ENCODE peak calls at places on chromosomes 3 and 15, in four cellular contexts. Q is B cell; H is CD8-positive, alpha-beta T cell; D is GM23338. R is an unnamed sample.

GRCh38 chr3:149267565-149267964 is 45.9 kb upstream of the CP start:
- DNase-seq in Q (no peak), H (no peak), D (no peak), R (no peak)

GRCh38 chr3:177466076-177466475 is 268.8 kb upstream of the TBL1XR1 start:
- DNase-seq in Q (no peak), H (no peak), D (no peak), R (no peak)

GRCh38 chr15:57607570-57608000 is 15.9 kb downstream of the MYZAP start:
- DNase-seq in Q (no peak), H (no peak), D (no peak), R (peak)

GRCh38 chr3:160567774-160568173 is 2.4 kb upstream of the KPNA4 start:
- DNase-seq in Q (no peak), H (no peak), D (no peak), R (no peak)

GRCh38 chr15:41691471-41691870 is 31.3 kb downstream of the MGA start:
- DNase-seq in Q (no peak), H (no peak), D (no peak), R (no peak)

GRCh38 chr3:30578479-30578878 is 27.9 kb upstream of the TGFBR2 start:
- DNase-seq in Q (no peak), H (no peak), D (no peak), R (peak)

GRCh38 chr15:47616876-47617275 is 100.4 kb upstream of the SEMA6D start:
- DNase-seq in Q (no peak), H (no peak), D (no peak), R (no peak)

GRCh38 chr3:14478943-14479550 is 61.1 kb downstream of the GRIP2 start:
- DNase-seq in Q (no peak), H (no peak), D (no peak), R (no peak)

GRCh38 chr3:126858887-126859286 is 124.0 kb upstream of the PLXNA1 start:
- DNase-seq in Q (no peak), H (peak), D (no peak), R (peak)

GRCh38 chr3:16177962-16178627 is 3.6 kb downstream of the GALNT15 start:
- DNase-seq in Q (peak), H (peak), D (peak), R (peak)
- TF ChIP-seq CTCF in Q (peak), H (peak), D (peak), R (peak)

GRCh38 chr3:123015596-123015995 is 12.0 kb downstream of the SEMA5B start:
- DNase-seq in Q (no peak), H (no peak), D (peak), R (no peak)
- TF ChIP-seq CTCF in Q (no peak), H (no peak), D (peak), R (no peak)

GRCh38 chr15:76236350-76236749 is 74.9 kb downstream of the ETFA start:
- DNase-seq in Q (no peak), H (no peak), D (no peak), R (no peak)

GRCh38 chr15:76239786-76240185 is 71.5 kb downstream of the ETFA start:
- DNase-seq in Q (no peak), H (no peak), D (no peak), R (peak)

GRCh38 chr15:76234337-76234889 is 76.9 kb downstream of the ETFA start:
- DNase-seq in Q (no peak), H (no peak), D (no peak), R (no peak)

DNA sequence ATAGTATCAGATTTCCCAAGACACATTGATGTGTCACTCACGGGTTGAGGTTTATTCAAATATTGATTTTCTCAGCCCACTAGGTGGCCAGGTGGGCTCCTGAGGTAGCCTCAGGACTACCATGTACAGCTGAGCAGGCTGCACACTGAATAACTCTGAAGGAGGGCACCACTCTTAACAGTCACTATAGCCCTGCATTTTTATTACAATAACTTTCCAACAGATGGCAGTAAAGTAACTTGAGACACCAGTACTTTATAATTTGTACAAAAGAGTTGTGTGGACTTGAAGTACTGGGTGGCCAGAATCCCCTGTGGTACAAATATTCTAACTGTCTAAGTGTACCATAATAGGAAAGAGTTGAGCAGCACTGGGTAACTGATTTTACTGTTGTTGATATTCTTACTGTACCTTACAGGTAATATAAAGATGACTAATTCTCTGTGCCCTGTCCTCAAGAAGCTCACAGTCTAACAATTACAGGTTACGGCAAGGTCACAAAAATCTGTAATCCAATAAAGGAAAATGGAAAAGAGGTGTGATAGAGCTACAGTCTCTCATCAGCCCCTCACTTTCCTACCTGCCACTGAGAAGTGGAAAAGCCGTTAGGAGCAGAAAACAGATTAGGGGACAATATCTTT is 76.0 kb downstream of the ETFA start:
- DNase-seq in Q (no peak), H (no peak), D (peak), R (peak)
- TF ChIP-seq CTCF in Q (peak), H (peak), D (peak), R (peak)

GRCh38 chr3:55042591-55042990 is 114.7 kb upstream of the LRTM1 start:
- DNase-seq in Q (no peak), H (no peak), D (no peak), R (peak)
- TF ChIP-seq CTCF in Q (no peak), H (no peak), D (peak), R (no peak)

GRCh38 chr3:44529927-44530326 is 25.1 kb upstream of the ZKSCAN7 start:
- DNase-seq in Q (no peak), H (no peak), D (peak), R (no peak)
- TF ChIP-seq CTCF in Q (no peak), H (no peak), D (peak), R (peak)

GRCh38 chr3:186208328-186208989 is 99.6 kb upstream of the ETV5 start:
- DNase-seq in Q (no peak), H (no peak), D (peak), R (no peak)
- TF ChIP-seq CTCF in Q (no peak), H (no peak), D (peak), R (no peak)

GRCh38 chr15:50150851-50151250 is 31.1 kb upstream of the SLC27A2 start:
- DNase-seq in Q (no peak), H (no peak), D (no peak), R (no peak)

GRCh38 chr15:50146661-50147060 is 27.6 kb upstream of the ATP8B4 start:
- DNase-seq in Q (no peak), H (no peak), D (no peak), R (no peak)

GRCh38 chr15:50150349-50150748 is 31.3 kb upstream of the ATP8B4 start:
- DNase-seq in Q (no peak), H (no peak), D (no peak), R (no peak)

GRCh38 chr15:50149090-50149489 is 30.1 kb upstream of the ATP8B4 start:
- DNase-seq in Q (no peak), H (no peak), D (no peak), R (no peak)

GRCh38 chr15:50148362-50148963 is 29.4 kb upstream of the ATP8B4 start:
- DNase-seq in Q (no peak), H (no peak), D (peak), R (peak)
- TF ChIP-seq CTCF in Q (no peak), H (no peak), D (peak), R (peak)

GRCh38 chr3:190499157-190499556 is 14.7 kb upstream of the IL1RAP start:
- DNase-seq in Q (no peak), H (no peak), D (no peak), R (no peak)

GRCh38 chr3:190505381-190506003 is 8.4 kb upstream of the IL1RAP start:
- DNase-seq in Q (no peak), H (no peak), D (no peak), R (no peak)

GRCh38 chr3:190506271-190506670 is 7.6 kb upstream of the IL1RAP start:
- DNase-seq in Q (no peak), H (no peak), D (no peak), R (no peak)

GRCh38 chr3:190504354-190505125 is 9.3 kb upstream of the IL1RAP start:
- DNase-seq in Q (no peak), H (no peak), D (peak), R (no peak)
- TF ChIP-seq CTCF in Q (no peak), H (no peak), D (peak), R (no peak)

GRCh38 chr3:174440350-174440716 is 418.8 kb upstream of the NAALADL2 start:
- DNase-seq in Q (no peak), H (no peak), D (peak), R (peak)

GRCh38 chr3:174442317-174442682 is 416.8 kb upstream of the NAALADL2 start:
- DNase-seq in Q (no peak), H (no peak), D (no peak), R (no peak)

GRCh38 chr3:174439621-174440349 is 419.3 kb upstream of the NAALADL2 start:
- DNase-seq in Q (no peak), H (no peak), D (peak), R (peak)

GRCh38 chr3:174441588-174442316 is 417.4 kb upstream of the NAALADL2 start:
- DNase-seq in Q (no peak), H (no peak), D (peak), R (no peak)

DNA sequence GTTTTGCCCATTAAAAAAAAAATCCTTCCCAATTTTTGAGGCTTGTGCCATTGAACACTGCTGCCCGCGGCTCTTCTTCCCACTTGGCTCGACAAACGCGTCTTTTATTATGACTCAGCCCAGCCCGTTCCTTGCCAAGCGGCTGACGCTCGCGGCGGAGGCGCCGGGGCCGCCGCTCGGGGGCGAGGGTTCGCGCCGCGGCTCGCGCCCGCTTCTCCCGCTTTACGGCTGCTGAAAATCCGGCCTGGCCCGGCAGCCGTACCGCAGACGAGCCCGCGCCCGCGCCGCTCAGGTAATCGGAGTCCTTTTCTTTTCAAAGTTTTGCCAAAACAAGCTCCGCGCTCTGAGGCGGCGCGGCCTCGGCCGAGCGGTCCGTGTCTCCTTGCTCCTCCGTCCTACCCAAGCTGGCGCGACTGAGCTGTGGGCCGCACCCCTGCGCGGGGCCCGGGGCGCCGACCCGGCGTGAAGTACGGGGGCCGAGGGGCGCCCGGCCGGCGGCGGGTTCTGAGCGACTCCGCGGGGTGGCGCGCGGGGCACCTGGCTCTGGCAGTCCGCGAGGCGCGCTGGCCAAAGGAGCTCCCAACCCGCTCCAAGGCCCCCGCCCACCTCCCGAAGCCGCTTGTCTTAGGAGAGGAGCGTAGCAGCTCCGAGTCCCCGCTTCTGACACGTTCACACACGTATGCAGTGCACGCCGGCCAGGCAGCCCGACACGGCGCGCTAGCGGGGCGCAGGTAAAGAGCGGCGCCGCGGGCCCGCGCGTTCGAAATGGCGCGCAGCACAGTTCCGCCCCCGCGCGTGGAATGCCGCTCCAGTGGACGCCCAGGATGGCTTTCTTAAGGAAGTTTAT is 418.2 kb upstream of the NAALADL2 start:
- DNase-seq in Q (peak), H (peak), D (peak), R (peak)
- TF ChIP-seq CTCF in Q (no peak), H (no peak), D (no peak), R (no peak)

GRCh38 chr3:186514296-186515002 is 29.7 kb downstream of the CRYGS start:
- DNase-seq in Q (no peak), H (no peak), D (peak), R (peak)
- TF ChIP-seq CTCF in Q (peak), H (peak), D (peak), R (peak)